ENCODE peak calls at places on chromosome 22, in ten cellular contexts. G is cardiac fibroblast; Y is COR-L47; M is brain microvascular endothelial cell; F is ecto neural progenitor cell; T is psoas muscle; O is tibial nerve; P is activated CD4-positive, alpha-beta memory T cell treated with anti-CD3 and anti-CD28 coated beads for 36 hours; H is Calu3; A is activated B cell treated with CpG ODN at 0.5 μM for 24 hours. Z is an unnamed sample.

GRCh38 chr22:17570851-17571631 is 7.7 kb downstream of the SLC25A18 start:
- DNase-seq in A (no peak), P (no peak), O (peak), Y (no peak), H (peak), G (peak), M (peak), F (no peak), T (peak), Z (peak)

GRCh38 chr22:47038206-47038835 is 275.9 kb downstream of the TBC1D22A start:
- DNase-seq in M (no peak), A (no peak), T (peak), H (no peak), P (no peak), Y (no peak), O (no peak), F (no peak), G (no peak), Z (no peak)

GRCh38 chr22:37804886-37805857 is 2.6 kb upstream of the GCAT start:
- DNase-seq in F (peak), M (peak), A (peak), G (peak), O (peak), Y (peak), T (peak), P (peak), H (peak), Z (peak)

GRCh38 chr22:29109853-29110252 is 37.0 kb downstream of the KREMEN1 start:
- DNase-seq in P (no peak), O (no peak), M (no peak), G (peak), H (no peak), A (no peak), T (no peak), F (no peak), Y (no peak), Z (no peak)

GRCh38 chr22:50691521-50691920 is 18.9 kb downstream of the SHANK3 start:
- DNase-seq in F (peak), M (peak), O (peak), P (peak), G (peak), T (no peak), A (no peak), H (peak), Y (no peak), Z (peak)

GRCh38 chr22:29199702-29200400 is 5.8 kb upstream of the EMID1 start:
- DNase-seq in A (no peak), G (no peak), M (no peak), T (no peak), F (peak), O (no peak), H (no peak), P (no peak), Y (no peak), Z (no peak)

GRCh38 chr22:49047461-49047860 is 780.2 kb downstream of the BRD1 start:
- DNase-seq in T (no peak), M (peak), O (no peak), Y (no peak), H (no peak), P (no peak), G (no peak), F (no peak), A (no peak), Z (no peak)

GRCh38 chr22:38110863-38111852 is 674 bp upstream of the BAIAP2L2 start:
- DNase-seq in H (peak), M (no peak), P (no peak), G (no peak), Y (no peak), O (no peak), T (no peak), F (no peak), A (no peak), Z (no peak)

GRCh38 chr22:29080061-29080975 is 7.5 kb downstream of the KREMEN1 start:
- DNase-seq in A (no peak), G (peak), H (no peak), M (no peak), T (peak), F (no peak), P (no peak), Y (peak), O (peak), Z (no peak)

GRCh38 chr22:43152355-43153071 is 1.2 kb downstream of the TSPO start:
- DNase-seq in T (peak), O (peak), F (peak), M (no peak), G (peak), H (peak), A (peak), Y (peak), P (peak), Z (peak)

GRCh38 chr22:37663521-37664140 is 5.1 kb downstream of the PDXP start:
- DNase-seq in P (no peak), H (no peak), A (no peak), F (no peak), G (no peak), Y (no peak), T (no peak), O (no peak), M (peak), Z (no peak)

GRCh38 chr22:35149149-35149548 is 83.2 kb downstream of the ISX start:
- DNase-seq in T (no peak), H (no peak), M (no peak), G (peak), P (no peak), O (no peak), Y (no peak), A (no peak), F (no peak), Z (no peak)

GRCh38 chr22:47168900-47169800 is 406.7 kb downstream of the TBC1D22A start:
- DNase-seq in O (peak), M (no peak), T (peak), H (peak), A (no peak), F (no peak), P (no peak), Y (no peak), G (peak), Z (peak)

GRCh38 chr22:24426859-24427499 is 420 bp upstream of the ADORA2A start:
- DNase-seq in A (no peak), T (no peak), M (no peak), H (no peak), F (no peak), P (no peak), Y (no peak), G (no peak), O (no peak), Z (no peak)

GRCh38 chr22:38167988-38168407 is 13.6 kb downstream of the PLA2G6 start:
- DNase-seq in O (no peak), F (no peak), P (no peak), T (peak), H (peak), G (peak), Y (no peak), A (no peak), M (no peak), Z (no peak)

GRCh38 chr22:23302171-23303002 is 122.1 kb downstream of the BCR start:
- DNase-seq in Y (no peak), G (peak), H (no peak), M (peak), F (no peak), A (no peak), O (peak), P (no peak), T (no peak), Z (no peak)

GRCh38 chr22:18076060-18076497 is 1.7 kb upstream of the PEX26 start:
- DNase-seq in M (peak), F (peak), A (no peak), H (peak), G (peak), T (peak), Y (peak), O (no peak), P (no peak), Z (peak)

GRCh38 chr22:17167486-17167885 is 8.4 kb upstream of the HDHD5 start:
- DNase-seq in M (no peak), F (no peak), G (no peak), A (no peak), O (no peak), Y (no peak), H (no peak), P (no peak), T (peak), Z (no peak)

GRCh38 chr22:32926600-32926999 is 125.1 kb downstream of the TIMP3 start:
- DNase-seq in P (no peak), M (peak), G (peak), F (no peak), Y (no peak), A (no peak), T (no peak), H (peak), O (no peak), Z (no peak)

Z was measured in upper lobe of left lung.